ENCODE peak calls at places on chromosome 9, in six cellular contexts. U is HCT116, B is endothelial cell of umbilical vein, Z is neural progenitor cell, Y is IMR-90, P is fibroblast of lung. G is an unnamed sample.

GRCh38 chr9:96320749-96321280 is 18.8 kb upstream of the HSD17B3 start:
- DNase-seq in B (no peak), U (no peak), Z (peak), Y (no peak), P (no peak), G (no peak)

GRCh38 chr9:30197954-30198353 is 2186.5 kb upstream of the ACO1 start:
- DNase-seq in U (no peak), B (no peak), Z (peak), P (no peak), Y (no peak), G (no peak)

GRCh38 chr9:79129865-79130480 is 441.8 kb upstream of the TLE4 start:
- DNase-seq in Y (peak), Z (peak), U (peak), B (peak), P (peak), G (no peak)

GRCh38 chr9:121326130-121326838 is 43.8 kb downstream of the STOM start:
- DNase-seq in B (peak), Y (peak), U (no peak), P (peak), Z (peak), G (no peak)

GRCh38 chr9:94757158-94757557 is 30.7 kb downstream of the AOPEP start:
- DNase-seq in P (no peak), Y (peak), B (no peak), Z (no peak), U (no peak), G (no peak)

GRCh38 chr9:97440160-97440559 is 28.3 kb downstream of the TDRD7 start:
- DNase-seq in P (no peak), Z (peak), B (no peak), U (no peak), Y (no peak), G (no peak)

GRCh38 chr9:28053378-28053777 is 480.1 kb upstream of the C9orf72 start:
- DNase-seq in U (no peak), P (no peak), Y (no peak), Z (no peak), B (no peak), G (no peak)

GRCh38 chr9:114696814-114697544 is 15.0 kb upstream of the TEX48 start:
- DNase-seq in Z (no peak), U (no peak), Y (peak), B (no peak), P (peak), G (no peak)

GRCh38 chr9:78574354-78575036 is 277.6 kb downstream of the PSAT1 start:
- DNase-seq in Y (no peak), P (peak), B (no peak), U (no peak), Z (peak), G (no peak)

GRCh38 chr9:114028646-114029045 is 49.5 kb downstream of the AMBP start:
- DNase-seq in U (no peak), Y (no peak), P (no peak), Z (no peak), B (no peak), G (no peak)

GRCh38 chr9:124390812-124391658 is 24.2 kb downstream of the PSMB7 start:
- DNase-seq in Z (peak), U (no peak), P (peak), Y (peak), B (peak), G (no peak)

GRCh38 chr9:88007291-88007650 is 32.9 kb upstream of the CDK20 start:
- DNase-seq in P (no peak), B (no peak), U (no peak), Z (no peak), Y (no peak), G (no peak)

GRCh38 chr9:129575818-129576217 is 45.1 kb downstream of the C9orf50 start:
- DNase-seq in U (no peak), Y (peak), Z (no peak), B (no peak), P (no peak), G (no peak)

GRCh38 chr9:121912812-121913627 is 180.1 kb downstream of the TTLL11 start:
- DNase-seq in Z (no peak), U (no peak), B (no peak), P (no peak), Y (peak), G (no peak)

GRCh38 chr9:81565144-81565543 is 124.2 kb downstream of the TLE1 start:
- DNase-seq in U (no peak), Y (no peak), Z (no peak), P (no peak), B (no peak), G (no peak)

GRCh38 chr9:4994166-4994890 is 9.3 kb downstream of the JAK2 start:
- DNase-seq in Y (no peak), P (peak), U (no peak), B (no peak), Z (no peak), G (no peak)

GRCh38 chr9:129305246-129305645 is 127.2 kb upstream of the IER5L start:
- DNase-seq in P (no peak), B (no peak), Z (no peak), U (no peak), Y (no peak), G (no peak)

GRCh38 chr9:90874194-90874593 is 72.6 kb downstream of the SYK start:
- DNase-seq in B (no peak), Z (no peak), Y (no peak), P (no peak), U (no peak), G (no peak)

GRCh38 chr9:38263534-38263933 is 129.0 kb upstream of the ALDH1B1 start:
- DNase-seq in B (peak), P (peak), U (peak), Z (peak), Y (peak), G (no peak)

GRCh38 chr9:77488439-77489126 is 159.5 kb downstream of the GNA14 start:
- DNase-seq in Y (peak), U (peak), B (peak), P (peak), Z (peak), G (no peak)

GRCh38 chr9:92614123-92614510 is 55.8 kb downstream of the IPPK start:
- DNase-seq in Y (no peak), U (no peak), Z (no peak), B (no peak), P (no peak), G (no peak)

GRCh38 chr9:99818439-99818992 is 3.2 kb upstream of the NR4A3 start:
- DNase-seq in U (no peak), Z (peak), Y (no peak), B (no peak), P (no peak), G (no peak)

DNA sequence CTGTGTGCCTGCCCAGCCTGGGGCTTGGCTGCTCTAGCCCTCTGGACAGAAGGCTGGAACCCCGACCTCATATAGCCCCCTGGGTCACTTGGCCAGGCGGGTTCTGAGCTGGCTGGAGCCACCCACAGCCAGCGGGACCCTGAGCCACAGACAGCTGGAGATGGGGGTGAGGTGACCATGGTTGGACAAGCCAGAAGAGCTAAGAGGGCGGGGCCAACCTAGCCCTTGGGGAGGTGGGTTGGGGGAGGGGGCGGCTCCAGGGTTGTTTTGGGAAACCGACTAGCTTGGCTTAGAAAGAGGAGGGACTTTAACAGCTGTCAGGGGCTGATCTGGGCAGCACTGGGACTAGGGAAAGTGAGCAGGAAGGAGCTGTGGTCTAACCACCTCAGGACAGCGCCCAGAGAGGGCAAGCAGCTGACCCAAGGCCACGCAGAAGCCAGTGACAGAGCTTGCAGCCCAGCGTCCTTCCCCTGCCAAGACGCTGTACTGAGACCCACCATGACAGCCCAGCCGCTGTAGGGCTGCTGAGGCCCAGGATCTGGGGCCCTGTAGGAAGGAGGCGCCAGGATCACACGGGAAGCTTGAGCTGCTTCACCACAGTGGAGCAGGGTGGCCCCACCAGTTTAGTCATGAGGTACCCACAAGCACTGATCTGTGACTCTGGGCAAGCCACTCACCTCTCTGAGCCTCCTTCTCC is 2.2 kb downstream of the AIF1L start:
- DNase-seq in P (no peak), B (no peak), Y (no peak), Z (no peak), U (no peak), G (no peak)
- H3K9ac ChIP-seq in P (no peak), B (no peak), Y (no peak), Z (no peak), U (no peak), G (no peak)

GRCh38 chr9:85112933-85113418 is 443.4 kb downstream of the NTRK2 start:
- DNase-seq in P (no peak), U (no peak), Y (no peak), B (no peak), Z (no peak), G (no peak)

GRCh38 chr9:85112376-85112775 is 442.8 kb downstream of the NTRK2 start:
- DNase-seq in Z (no peak), B (no peak), P (no peak), U (no peak), Y (no peak), G (no peak)

GRCh38 chr9:85108229-85108628 is 438.7 kb downstream of the NTRK2 start:
- DNase-seq in Y (no peak), B (no peak), Z (no peak), U (no peak), P (no peak), G (no peak)

GRCh38 chr9:85114799-85115198 is 445.3 kb downstream of the NTRK2 start:
- DNase-seq in Y (no peak), Z (no peak), P (no peak), U (no peak), B (no peak), G (peak)

DNA sequence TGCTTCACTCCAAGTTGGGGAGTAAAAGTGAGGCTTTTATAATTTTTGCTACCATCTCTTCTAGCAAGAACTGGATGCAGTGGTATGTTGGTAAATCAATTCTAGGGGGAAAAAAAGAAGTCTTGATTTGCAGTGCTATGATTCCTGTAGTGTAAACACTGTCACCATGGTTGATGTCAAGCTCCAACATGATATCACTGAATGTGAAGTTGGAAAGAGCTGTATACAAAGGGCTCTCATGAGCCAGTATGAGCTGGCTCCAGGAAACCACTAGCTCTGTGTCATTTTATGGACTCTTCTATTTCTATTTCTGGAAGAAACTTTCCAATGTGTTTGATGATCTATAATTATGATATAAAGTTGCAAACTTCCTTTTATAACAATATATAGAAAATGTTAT is 439.3 kb downstream of the NTRK2 start:
- DNase-seq in Z (no peak), U (no peak), Y (no peak), P (no peak), B (no peak), G (no peak)
- H3K4me3 ChIP-seq in Z (no peak), U (no peak), Y (no peak), P (no peak), B (no peak), G (no peak)

DNA sequence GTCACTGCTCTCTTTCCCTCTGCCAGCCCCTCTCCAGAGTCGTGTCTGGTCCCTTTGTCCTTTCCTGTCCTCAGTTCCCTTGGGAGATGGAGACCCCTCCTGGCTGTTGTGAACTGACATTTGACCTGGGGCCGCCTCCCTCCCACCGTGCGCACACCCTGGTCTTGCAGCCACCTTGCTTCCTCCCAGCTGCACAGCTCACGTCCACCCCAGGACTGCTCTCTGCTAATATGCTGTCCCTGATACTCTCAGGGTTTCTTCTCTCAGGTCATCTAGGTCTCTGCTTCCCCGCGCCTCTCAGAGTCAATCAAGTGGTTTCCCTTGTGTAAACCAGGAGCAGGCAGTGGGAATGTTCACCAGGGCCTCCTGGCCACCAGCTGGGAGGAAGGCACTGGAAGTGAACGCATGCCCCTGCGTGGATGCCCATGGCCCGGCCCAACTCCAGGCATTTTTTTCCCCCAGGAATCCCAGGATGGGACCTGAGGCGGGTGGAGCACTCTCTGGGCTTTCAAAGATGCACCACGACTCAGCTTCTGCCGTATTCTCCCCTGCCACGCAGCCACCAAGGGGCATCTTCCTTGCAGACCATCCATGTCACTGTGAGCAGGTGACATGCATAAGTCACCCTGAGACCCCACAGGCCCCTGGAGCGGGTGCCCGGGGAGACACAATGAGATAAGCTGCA is 142.4 kb downstream of the OLFM1 start:
- DNase-seq in P (no peak), U (no peak), Z (peak), Y (no peak), B (no peak), G (no peak)
- TF ChIP-seq CTCF in P (no peak), U (no peak), Z (peak), Y (no peak), B (no peak), G (no peak)

DNA sequence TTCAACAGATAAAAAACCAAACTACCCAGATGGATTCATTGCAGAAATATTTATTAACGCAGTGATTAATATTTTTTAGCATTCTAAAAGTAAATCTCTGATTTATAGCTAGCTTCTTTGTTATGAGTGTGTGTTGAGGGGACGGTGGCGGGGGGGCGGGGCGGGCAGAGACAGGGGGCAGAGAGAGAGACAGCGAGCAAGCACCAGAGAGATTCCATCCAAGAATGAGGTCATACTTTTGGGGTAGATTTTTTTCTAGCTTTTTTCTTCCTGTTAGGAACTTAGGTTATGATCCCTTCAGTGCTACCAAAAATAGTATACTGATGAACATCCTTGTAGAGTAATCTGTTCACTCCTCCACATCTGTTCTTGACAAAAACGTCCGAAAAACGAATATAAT is 500 bp upstream of the ZNF883 start:
- DNase-seq in B (no peak), Z (no peak), Y (no peak), P (no peak), U (no peak), G (no peak)
- H3K9ac ChIP-seq in B (no peak), Z (no peak), Y (no peak), P (no peak), U (no peak), G (no peak)

DNA sequence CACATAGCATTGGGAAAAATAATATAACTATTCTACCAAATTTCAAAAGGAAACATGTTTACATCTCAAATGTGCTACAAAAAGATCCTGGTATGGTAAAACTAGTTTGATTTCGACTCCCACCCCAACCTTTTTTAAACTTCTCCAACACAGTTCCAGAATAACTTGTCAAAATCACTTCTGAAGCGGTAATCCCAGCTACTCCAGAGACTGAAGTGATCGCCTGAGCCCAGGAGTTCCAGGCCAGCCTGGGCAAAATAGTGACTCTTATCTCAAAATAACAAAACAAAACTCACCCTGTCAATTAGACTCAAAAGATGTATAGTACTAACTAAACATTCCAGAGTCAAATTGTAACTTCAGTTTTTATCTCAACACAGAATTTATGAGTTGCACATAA is 71.3 kb upstream of the RNF38 start:
- DNase-seq in Y (no peak), P (no peak), B (peak), Z (no peak), U (no peak), G (no peak)
- H3K4me3 ChIP-seq in Y (no peak), P (peak), B (no peak), Z (no peak), U (no peak), G (peak)